ENCODE peak calls at places on chromosomes 16 and 17, in eight cellular contexts. M, A, L, C, K, N, X and I are unnamed samples.

GRCh38 chr16:28318042-28318597 is 25.8 kb downstream of the SBK1 start:
- DNase-seq in L (no peak), X (no peak), A (no peak), K (no peak), N (no peak), C (no peak), M (no peak), I (peak; percentile 65)

GRCh38 chr17:13587487-13588338 is 14.0 kb downstream of the HS3ST3A1 start:
- DNase-seq in A (no peak), C (no peak), K (no peak), X (peak; percentile 24), M (no peak), N (no peak), L (no peak), I (peak; percentile 63)

GRCh38 chr16:29876186-29876577 is 13.2 kb upstream of the CDIPT start:
- DNase-seq in N (no peak), K (no peak), A (no peak), C (no peak), M (no peak), L (no peak), X (no peak), I (peak; percentile 67)

GRCh38 chr17:32111141-32111771 is 31.0 kb upstream of the RHOT1 start:
- DNase-seq in L (peak; percentile 15), K (no peak), N (peak; percentile 15), X (peak; percentile 52), M (peak; percentile 60), A (no peak), C (peak; percentile 35), I (peak; percentile 80)

GRCh38 chr17:68011199-68011665 is 15.0 kb upstream of the C17orf58 start:
- DNase-seq in X (no peak), A (peak; percentile 55), N (peak; percentile 68), M (peak; percentile 49), C (no peak), L (peak; percentile 36), K (no peak), I (no peak)

GRCh38 chr17:68035131-68035522 is 408 bp upstream of the KPNA2 start:
- DNase-seq in C (peak; percentile 99), M (peak; percentile 97), A (peak; percentile 81), K (no peak), X (peak; percentile 86), L (peak; percentile 83), N (peak; percentile 80), I (no peak)

GRCh38 chr16:79980650-79981521 is 380.3 kb upstream of the MAF start:
- DNase-seq in M (no peak), N (no peak), K (no peak), L (no peak), C (no peak), A (no peak), X (no peak), I (no peak)

GRCh38 chr17:43917016-43917347 is 9.6 kb upstream of the MPP2 start:
- DNase-seq in C (no peak), N (no peak), X (no peak), A (no peak), M (no peak), L (no peak), K (no peak), I (no peak)

GRCh38 chr17:60315650-60316049 is 76.3 kb downstream of the USP32 start:
- DNase-seq in N (no peak), C (no peak), A (no peak), M (no peak), K (no peak), L (no peak), X (no peak), I (no peak)

GRCh38 chr16:83947642-83948234 is 5.3 kb upstream of the OSGIN1 start:
- DNase-seq in C (no peak), A (no peak), K (no peak), M (no peak), L (no peak), X (no peak), N (no peak), I (no peak)

GRCh38 chr17:385195-385835 is 32.7 kb upstream of the RPH3AL start:
- DNase-seq in M (peak; percentile 23), L (peak; percentile 11), C (no peak), N (no peak), A (no peak), X (peak; percentile 44), K (no peak), I (peak; percentile 88)

GRCh38 chr17:67879662-67880061 is 54.4 kb downstream of the BPTF start:
- DNase-seq in M (no peak), K (no peak), A (no peak), X (no peak), C (no peak), L (no peak), N (no peak), I (no peak)

GRCh38 chr17:81577278-81578000 is 25.3 kb upstream of the FAAP100 start:
- DNase-seq in X (no peak), N (no peak), L (no peak), A (no peak), C (no peak), M (no peak), K (no peak), I (no peak)

GRCh38 chr17:2084766-2085647 is 30.1 kb downstream of the HIC1 start:
- DNase-seq in K (no peak), X (peak; percentile 22), M (peak; percentile 39), N (no peak), A (no peak), L (no peak), C (no peak), I (peak; percentile 73)

GRCh38 chr16:4477966-4478365 is 1.8 kb downstream of the HMOX2 start:
- DNase-seq in M (no peak), L (no peak), A (no peak), N (no peak), K (no peak), C (no peak), X (peak; percentile 53), I (peak; percentile 93)

GRCh38 chr17:9456265-9456664 is 119.4 kb downstream of the STX8 start:
- DNase-seq in L (no peak), X (no peak), M (no peak), K (no peak), N (no peak), A (no peak), C (no peak), I (no peak)

GRCh38 chr16:85718682-85719081 is 29.9 kb upstream of the GINS2 start:
- DNase-seq in X (no peak), A (no peak), K (no peak), L (no peak), M (peak; percentile 63), C (peak; percentile 51), N (no peak), I (peak; percentile 81)

GRCh38 chr17:55238931-55239297 is 25.8 kb upstream of the HLF start:
- DNase-seq in K (no peak), C (peak; percentile 62), X (no peak), A (no peak), L (no peak), N (peak; percentile 5), M (peak; percentile 30), I (no peak)

GRCh38 chr17:4583796-4584124 is 569 bp upstream of the SMTNL2 start:
- DNase-seq in L (no peak), X (no peak), M (no peak), K (no peak), A (no peak), N (no peak), C (peak; percentile 9), I (peak; percentile 90)

GRCh38 chr17:74786411-74787097 is 10.4 kb upstream of the NAT9 start:
- DNase-seq in C (no peak), A (no peak), L (no peak), K (no peak), M (no peak), N (no peak), X (no peak), I (peak; percentile 67)

GRCh38 chr17:2343421-2343820 is 6.1 kb downstream of the SGSM2 start:
- DNase-seq in L (no peak), N (no peak), C (no peak), M (no peak), K (no peak), X (no peak), A (no peak), I (peak; percentile 41)

GRCh38 chr17:6420173-6420641 is 14.7 kb downstream of the AIPL1 start:
- DNase-seq in M (no peak), N (no peak), K (no peak), L (peak; percentile 9), A (no peak), X (no peak), C (peak; percentile 5), I (peak; percentile 88)

GRCh38 chr17:6558276-6558675 is 1.9 kb upstream of the PITPNM3 start:
- DNase-seq in M (no peak), C (no peak), L (no peak), K (no peak), N (no peak), A (no peak), X (no peak), I (peak; percentile 65)

GRCh38 chr17:2814499-2815341 is 18.5 kb downstream of the RAP1GAP2 start:
- DNase-seq in K (no peak), M (no peak), A (peak; percentile 82), X (no peak), C (no peak), N (peak; percentile 94), L (peak; percentile 88), I (peak; percentile 38)

GRCh38 chr17:6541886-6542285 is 14.5 kb downstream of the PITPNM3 start:
- DNase-seq in M (no peak), C (no peak), K (no peak), N (no peak), X (no peak), A (no peak), L (no peak), I (no peak)

GRCh38 chr17:50203086-50203485 is 1.7 kb upstream of the COL1A1 start:
- DNase-seq in N (no peak), M (no peak), K (no peak), C (no peak), L (no peak), X (no peak), A (no peak), I (peak; percentile 89)

GRCh38 chr16:86029131-86029741 is 130.3 kb downstream of the IRF8 start:
- DNase-seq in K (no peak), C (no peak), L (no peak), N (no peak), X (no peak), A (no peak), M (peak; percentile 42), I (peak; percentile 67)

GRCh38 chr17:16459850-16460550 is 32.0 kb downstream of the LRRC75A start:
- DNase-seq in C (no peak), X (peak; percentile 70), N (no peak), M (no peak), K (no peak), A (no peak), L (no peak), I (peak; percentile 37)

GRCh38 chr17:37643829-37644228 is 583 bp upstream of the DDX52 start:
- DNase-seq in K (no peak), M (no peak), N (no peak), A (no peak), L (no peak), C (no peak), X (no peak), I (no peak)

GRCh38 chr17:37359682-37360188 is 16.1 kb upstream of the C17orf78 start:
- DNase-seq in K (no peak), C (no peak), A (peak; percentile 2), L (no peak), X (no peak), M (no peak), N (no peak), I (no peak)

GRCh38 chr16:4059969-4060368 is 56.3 kb downstream of the ADCY9 start:
- DNase-seq in C (no peak), K (no peak), A (no peak), L (no peak), M (no peak), X (no peak), N (no peak), I (no peak)

GRCh38 chr16:25553711-25554436 is 137.9 kb upstream of the HS3ST4 start:
- DNase-seq in M (no peak), N (no peak), K (no peak), L (no peak), A (no peak), C (no peak), X (peak; percentile 5), I (no peak)

GRCh38 chr17:57918017-57918895 is 37.0 kb downstream of the CUEDC1 start:
- DNase-seq in A (no peak), C (no peak), N (no peak), K (no peak), M (no peak), L (no peak), X (peak; percentile 32), I (peak; percentile 60)

GRCh38 chr16:11254913-11255736 is 879 bp downstream of the SOCS1 start:
- DNase-seq in C (peak; percentile 49), X (no peak), K (no peak), A (peak; percentile 44), N (peak; percentile 56), L (peak; percentile 64), M (peak; percentile 50), I (peak; percentile 93)